ENCODE peak calls at places on chromosomes 4 and X, in nine cellular contexts. W is foreskin fibroblast; D is cardiac fibroblast; F is H9; S is osteoblast; V is CD4-positive, alpha-beta T cell; J is body of pancreas; L is endothelial cell; N is GM12865. B is an unnamed sample.

GRCh38 chrX:123964155-123964554 is 2.6 kb downstream of the STAG2 start:
- DNase-seq in D (peak; percentile 30), L (no peak), J (no peak), W (no peak), F (no peak), V (no peak), S (no peak), N (no peak), B (no peak)

GRCh38 chr4:168584321-168584771 is 87.5 kb downstream of the PALLD start:
- DNase-seq in L (no peak), V (no peak), W (peak; percentile 50), S (no peak), N (no peak), D (peak; percentile 41), F (no peak), J (no peak), B (no peak)

GRCh38 chrX:69046996-69047490 is 118.2 kb downstream of the PJA1 start:
- DNase-seq in D (no peak), S (no peak), V (no peak), W (no peak), L (no peak), F (peak; percentile 4), N (no peak), J (no peak), B (no peak)

GRCh38 chr4:5893013-5893580 is at the start of gene CRMP1:
- DNase-seq in L (peak; percentile 40), S (peak; percentile 78), D (no peak), F (peak; percentile 84), W (peak; percentile 7), J (peak; percentile 47), V (no peak), N (no peak), B (no peak)

GRCh38 chr4:152168960-152169616 is 366.8 kb downstream of the FBXW7 start:
- DNase-seq in D (no peak), L (no peak), F (no peak), J (no peak), W (no peak), N (no peak), S (no peak), V (no peak), B (no peak)

GRCh38 chr4:84394386-84394785 is 104.7 kb downstream of the NKX6-1 start:
- DNase-seq in L (no peak), D (no peak), J (no peak), S (peak; percentile 3), V (no peak), W (no peak), F (no peak), N (no peak), B (no peak)

GRCh38 chrX:153708415-153708814 is 15.8 kb downstream of the BCAP31 start:
- DNase-seq in N (peak; percentile 33), V (peak; percentile 34), F (peak; percentile 78), D (peak; percentile 83), L (peak; percentile 73), W (peak; percentile 68), S (peak; percentile 95), J (peak; percentile 81), B (peak; percentile 47)

GRCh38 chr4:141905751-141906150 is 269.4 kb downstream of the IL15 start:
- DNase-seq in N (no peak), S (no peak), J (no peak), D (peak; percentile 36), V (no peak), W (peak; percentile 69), L (no peak), F (no peak), B (no peak)

GRCh38 chr4:123144626-123145025 is 222.2 kb upstream of the NUDT6 start:
- DNase-seq in D (no peak), J (no peak), F (no peak), N (no peak), W (no peak), V (no peak), L (no peak), S (no peak), B (no peak)

GRCh38 chr4:144574004-144574403 is 72.0 kb upstream of the HHIP start:
- DNase-seq in J (no peak), D (no peak), S (no peak), N (peak; percentile 24), V (no peak), F (no peak), L (no peak), W (no peak), B (no peak)

GRCh38 chrX:123267220-123267619 is 83.1 kb downstream of the GRIA3 start:
- DNase-seq in W (peak; percentile 9), S (no peak), F (no peak), V (no peak), N (no peak), D (no peak), J (no peak), L (no peak), B (no peak)

GRCh38 chr4:121192500-121192899 is 28.4 kb upstream of the TNIP3 start:
- DNase-seq in W (peak; percentile 20), V (peak; percentile 6), D (peak; percentile 64), F (no peak), L (peak; percentile 11), J (no peak), N (peak; percentile 68), S (no peak), B (no peak)

GRCh38 chr4:41644915-41645295 is 103.6 kb downstream of the PHOX2B start:
- DNase-seq in D (no peak), F (no peak), N (no peak), J (no peak), S (no peak), L (no peak), V (no peak), W (no peak), B (no peak)

GRCh38 chr4:66062044-66062443 is 391.8 kb upstream of the EPHA5 start:
- DNase-seq in F (no peak), J (no peak), V (no peak), N (no peak), D (peak; percentile 34), L (no peak), S (no peak), W (no peak), B (no peak)

GRCh38 chr4:71609159-71609558 is 174.7 kb downstream of the GC start:
- DNase-seq in L (no peak), D (peak; percentile 19), V (no peak), S (no peak), N (no peak), J (no peak), W (no peak), F (no peak), B (no peak)

GRCh38 chr4:17347445-17347844 is 164.4 kb downstream of the QDPR start:
- DNase-seq in L (peak; percentile 60), W (no peak), D (peak; percentile 57), F (peak; percentile 56), S (peak; percentile 54), J (peak; percentile 17), N (peak; percentile 38), V (peak; percentile 13), B (peak; percentile 38)

GRCh38 chrX:131763674-131764073 is 219.8 kb downstream of the OR13H1 start:
- DNase-seq in N (peak; percentile 72), F (no peak), J (peak; percentile 93), W (no peak), D (no peak), S (no peak), L (no peak), V (no peak), B (peak; percentile 31)

GRCh38 chrX:47497274-47497673 is 14.3 kb upstream of the ZNF41 start:
- DNase-seq in L (no peak), F (no peak), N (no peak), V (no peak), J (no peak), D (peak; percentile 57), S (no peak), W (no peak), B (no peak)
- TF ChIP-seq CTCF in L (no peak), F (peak; percentile 60), N (peak; percentile 1), V (peak; percentile 29), J (no peak), D (peak; percentile 45), S (peak; percentile 50), W (peak; percentile 34), B (peak; percentile 15)

DNA sequence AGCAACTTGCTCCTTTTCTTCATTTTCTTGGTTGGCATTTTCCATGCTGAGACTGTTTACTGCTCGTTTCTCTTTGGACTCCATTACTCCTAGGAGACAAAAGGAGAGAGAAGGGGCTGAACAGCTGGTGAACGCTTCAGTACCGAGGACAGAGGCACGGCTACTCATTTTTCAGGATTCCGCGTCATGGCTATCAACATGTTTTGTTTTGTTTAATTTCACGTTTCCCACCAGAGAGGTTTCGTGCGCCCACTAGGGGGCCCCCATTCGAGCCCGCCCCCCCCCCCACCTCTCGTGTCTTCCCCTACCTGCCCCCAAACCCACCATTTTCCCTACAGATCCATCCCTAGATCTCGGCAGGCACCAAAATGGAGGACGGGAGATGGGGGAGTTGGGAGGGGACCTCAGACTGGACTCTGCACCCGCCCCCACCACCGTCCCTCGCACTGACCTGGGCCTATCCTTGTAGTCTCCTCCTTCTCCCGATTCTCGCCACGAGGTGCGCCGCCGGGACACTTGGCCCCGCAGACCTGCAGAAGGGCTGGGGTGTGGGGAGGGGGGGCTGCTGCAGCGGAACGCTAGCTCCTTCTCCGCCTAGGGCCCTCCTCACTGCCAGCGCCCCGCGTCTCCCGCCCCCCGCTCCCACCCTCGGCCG is 653 bp downstream of the BEX1 start:
- DNase-seq in S (no peak), W (peak; percentile 18), N (no peak), D (peak; percentile 34), F (peak; percentile 53), V (no peak), L (peak; percentile 20), J (peak; percentile 50), B (no peak)
- TF ChIP-seq CTCF in S (no peak), W (no peak), N (no peak), D (no peak), F (peak; percentile 29), V (no peak), L (peak; percentile 23), J (no peak), B (no peak)

DNA sequence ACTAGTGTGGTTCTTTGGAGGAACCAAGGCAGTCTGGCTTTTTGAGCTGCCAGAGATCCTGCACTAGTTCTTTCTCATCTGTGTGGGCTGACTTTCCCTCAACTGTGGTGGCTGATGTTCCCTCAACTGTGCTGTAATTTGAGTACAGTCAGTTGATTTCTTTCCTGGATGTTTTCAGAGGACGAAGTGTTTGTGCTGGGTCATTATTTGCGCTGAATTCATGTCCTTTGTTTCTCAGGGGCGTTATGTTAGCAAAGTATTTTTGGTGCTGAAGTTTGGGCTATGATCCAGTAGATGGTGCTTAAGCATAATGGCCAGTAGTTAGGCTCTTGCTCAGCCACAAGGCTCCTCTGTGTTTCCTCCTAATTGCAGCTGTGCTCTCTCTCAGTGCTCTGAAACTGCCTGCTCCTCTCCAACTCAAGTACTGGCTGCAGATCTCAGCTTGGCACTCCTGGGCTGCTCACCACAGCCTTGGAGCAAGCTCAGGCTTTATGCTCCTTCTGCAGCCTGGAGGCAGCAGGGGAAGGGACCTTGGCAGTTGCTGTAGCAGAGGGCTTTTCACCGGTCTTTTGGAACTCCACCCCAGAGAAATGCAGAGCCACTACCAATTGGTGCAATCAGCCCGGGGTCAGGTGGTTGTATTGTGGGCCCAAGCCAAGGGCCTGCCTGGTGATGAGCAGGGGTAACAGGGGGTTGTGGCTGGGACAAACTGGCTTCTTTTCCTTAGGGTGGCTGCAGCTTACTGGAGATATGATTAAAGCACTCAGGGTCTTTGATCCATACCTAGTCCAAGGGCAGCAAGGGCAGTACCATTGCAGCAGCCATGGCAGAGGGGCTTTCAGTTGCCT is 27.9 kb downstream of the ENPEP start:
- DNase-seq in W (peak; percentile 18), J (no peak), F (peak; percentile 36), S (peak; percentile 23), D (peak; percentile 44), L (no peak), V (no peak), N (peak; percentile 22), B (no peak)
- TF ChIP-seq CTCF in W (no peak), J (no peak), F (no peak), S (peak; percentile 17), D (peak; percentile 1), L (no peak), V (no peak), N (no peak), B (no peak)

GRCh38 chr4:108637856-108638255 is 12.5 kb upstream of the OSTC start:
- DNase-seq in N (no peak), V (no peak), L (no peak), W (no peak), F (no peak), S (no peak), J (no peak), D (peak; percentile 26), B (no peak)
- TF ChIP-seq CTCF in N (no peak), V (no peak), L (no peak), W (peak; percentile 6), F (no peak), S (peak; percentile 41), J (no peak), D (peak; percentile 11), B (no peak)

B was measured in GM13976.